ENCODE peak calls at places on chromosomes 5 and 9, in six cellular contexts. G is lung, L is uterus, D is MM.1S, R is HCT116, A is foreskin fibroblast. Q is an unnamed sample.

GRCh38 chr5:31106742-31107546 is 86.5 kb upstream of the CDH6 start:
- DNase-seq in A (no peak), D (no peak), G (no peak), L (no peak), R (no peak), Q (no peak)

GRCh38 chr9:123637940-123638634 is 282.1 kb downstream of the CRB2 start:
- DNase-seq in D (peak), G (no peak), R (no peak), A (no peak), L (no peak), Q (peak)

GRCh38 chr5:3931976-3932375 is 336.3 kb downstream of the IRX1 start:
- DNase-seq in D (no peak), A (no peak), R (no peak), L (no peak), G (no peak), Q (no peak)

GRCh38 chr5:64570395-64570996 is 64.7 kb downstream of the RGS7BP start:
- DNase-seq in D (no peak), L (no peak), A (no peak), R (no peak), G (no peak), Q (no peak)

GRCh38 chr5:80934751-80935150 is 25.4 kb upstream of the RASGRF2 start:
- DNase-seq in A (no peak), G (no peak), L (no peak), D (no peak), R (no peak), Q (no peak)

GRCh38 chr5:132497488-132497997 is 7.0 kb upstream of the IRF1 start:
- DNase-seq in D (no peak), L (peak), A (peak), R (no peak), G (peak), Q (no peak)

GRCh38 chr9:77985996-77986395 is 45.6 kb downstream of the GNAQ start:
- DNase-seq in L (no peak), A (no peak), R (no peak), D (no peak), G (no peak), Q (no peak)

GRCh38 chr5:43209833-43210232 is 17.8 kb downstream of the NIM1K start:
- DNase-seq in D (no peak), R (no peak), G (no peak), L (no peak), A (no peak), Q (no peak)

GRCh38 chr9:4662989-4663792 is 1.1 kb downstream of the PLPP6 start:
- DNase-seq in A (no peak), R (no peak), D (no peak), G (no peak), L (no peak), Q (no peak)

GRCh38 chr9:78118742-78119473 is 87.3 kb upstream of the GNAQ start:
- DNase-seq in D (no peak), L (no peak), A (peak), R (no peak), G (no peak), Q (peak)

GRCh38 chr5:83035373-83036170 is 41.6 kb downstream of the TMEM167A start:
- DNase-seq in R (no peak), G (no peak), D (no peak), L (no peak), A (no peak), Q (no peak)

GRCh38 chr5:134026521-134027202 is 21.9 kb upstream of the VDAC1 start:
- DNase-seq in L (no peak), R (peak), D (peak), G (no peak), A (peak), Q (peak)

GRCh38 chr5:139926797-139927503 is 116.1 kb downstream of the NRG2 start:
- DNase-seq in A (no peak), R (no peak), D (no peak), L (no peak), G (no peak), Q (no peak)

GRCh38 chr9:129109952-129110739 is 447 bp downstream of the CRAT start:
- DNase-seq in D (no peak), G (peak), A (peak), R (no peak), L (peak), Q (no peak)

GRCh38 chr9:83034587-83034986 is 28.4 kb downstream of the RASEF start:
- DNase-seq in G (no peak), A (no peak), L (no peak), R (no peak), D (no peak), Q (no peak)

GRCh38 chr9:3963266-3964019 is 336.4 kb downstream of the GLIS3 start:
- DNase-seq in G (no peak), L (peak), R (no peak), A (peak), D (no peak), Q (no peak)

GRCh38 chr9:6134661-6135177 is 80.9 kb upstream of the IL33 start:
- DNase-seq in D (no peak), G (no peak), A (no peak), R (no peak), L (no peak), Q (no peak)

GRCh38 chr9:101566904-101567724 is 27.7 kb downstream of the PPP3R2 start:
- DNase-seq in L (no peak), A (peak), G (no peak), D (peak), R (peak), Q (peak)

GRCh38 chr5:169064093-169064492 is 236.8 kb downstream of the SLIT3 start:
- DNase-seq in G (peak), L (peak), A (no peak), D (no peak), R (no peak), Q (no peak)

GRCh38 chr9:134205636-134206316 is 41.4 kb upstream of the RNU6ATAC start:
- DNase-seq in A (peak), D (no peak), R (no peak), G (no peak), L (peak), Q (no peak)

GRCh38 chr5:92019376-92019990 is 636.4 kb upstream of the ARRDC3 start:
- DNase-seq in A (peak), L (no peak), D (peak), R (peak), G (no peak), Q (no peak)

GRCh38 chr9:98971168-98971914 is 27.6 kb downstream of the COL15A1 start:
- DNase-seq in A (peak), G (no peak), L (peak), R (no peak), D (no peak), Q (no peak)

GRCh38 chr5:159050408-159051091 is 49.2 kb downstream of the EBF1 start:
- DNase-seq in L (peak), G (no peak), A (peak), D (no peak), R (no peak), Q (no peak)

GRCh38 chr9:3508531-3509374 is 17.0 kb downstream of the RFX3 start:
- DNase-seq in G (no peak), L (no peak), R (no peak), D (no peak), A (no peak), Q (no peak)

GRCh38 chr5:72066658-72067057 is 40.6 kb upstream of the MAP1B start:
- DNase-seq in A (peak), L (no peak), G (no peak), R (peak), D (no peak), Q (no peak)

GRCh38 chr5:141850786-141851185 is 27.4 kb downstream of the PCDH1 start:
- DNase-seq in G (no peak), A (no peak), D (no peak), L (no peak), R (no peak), Q (no peak)

DNA sequence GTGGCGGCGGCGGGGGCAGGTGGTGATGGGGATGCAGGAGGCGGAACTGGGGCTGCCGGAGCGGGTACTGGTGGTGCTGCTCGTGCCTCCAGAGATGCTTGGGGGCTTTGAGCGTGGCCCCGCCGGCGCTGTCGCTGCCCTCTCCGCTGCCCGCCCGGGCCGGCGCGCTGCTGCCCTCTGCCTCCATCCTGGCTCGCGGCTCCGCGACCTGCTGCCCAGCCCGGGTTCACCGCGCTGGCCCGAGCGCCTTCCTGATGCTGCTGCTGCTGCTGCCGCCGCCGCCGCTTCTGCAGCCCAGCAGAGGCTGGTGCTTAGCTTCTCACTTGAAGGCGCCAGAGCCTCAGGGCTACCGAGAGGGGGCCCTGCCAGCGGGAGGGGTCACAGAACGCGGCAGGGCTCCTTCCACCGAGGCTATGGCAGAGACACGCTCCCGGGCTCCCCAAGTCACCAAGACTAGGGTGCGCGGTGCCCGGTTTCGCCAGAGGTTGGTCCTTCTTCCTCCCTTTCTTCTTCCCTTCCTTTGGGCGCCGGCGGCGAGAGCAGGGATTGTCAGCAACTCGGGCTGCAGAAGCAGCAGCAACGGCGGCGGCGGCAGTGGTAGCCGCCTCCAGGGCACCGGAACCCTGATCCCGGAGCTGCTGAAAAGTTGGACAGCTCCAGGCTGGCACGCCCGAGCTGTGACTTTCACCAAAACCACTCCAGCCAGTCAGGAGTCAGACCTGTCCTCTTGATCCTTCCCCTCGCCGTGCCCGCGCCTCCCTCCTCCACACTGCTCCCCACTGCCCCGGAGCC is at the start of gene PDE4D:
- DNase-seq in L (no peak), G (peak), A (peak), R (no peak), D (peak), Q (no peak)
- H3K4me3 ChIP-seq in L (no peak), G (no peak), A (peak), R (no peak), D (no peak), Q (no peak)

DNA sequence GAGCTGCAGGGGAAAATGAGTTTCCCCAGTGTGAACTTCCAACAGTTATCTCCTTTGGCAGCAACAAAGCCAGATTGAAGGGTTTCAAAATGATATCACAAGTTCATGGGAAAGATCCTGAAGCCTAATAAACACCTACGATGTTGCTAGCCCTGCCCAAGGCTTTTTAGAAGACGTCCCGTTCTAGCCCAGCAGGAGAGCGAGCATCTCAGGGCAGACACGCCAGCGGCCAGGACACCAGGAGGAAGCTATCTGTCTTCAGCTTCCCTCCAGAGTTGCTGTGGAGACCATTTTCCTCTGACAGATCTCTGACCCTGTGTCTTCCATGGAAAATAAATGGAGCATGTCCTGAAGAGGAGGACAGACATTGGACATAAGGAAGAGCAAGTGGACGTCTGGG is 98.4 kb downstream of the FBXO38 start:
- DNase-seq in R (no peak), L (no peak), A (no peak), D (no peak), G (no peak), Q (no peak)
- H3K4me3 ChIP-seq in R (no peak), L (no peak), A (no peak), D (no peak), G (no peak), Q (no peak)

DNA sequence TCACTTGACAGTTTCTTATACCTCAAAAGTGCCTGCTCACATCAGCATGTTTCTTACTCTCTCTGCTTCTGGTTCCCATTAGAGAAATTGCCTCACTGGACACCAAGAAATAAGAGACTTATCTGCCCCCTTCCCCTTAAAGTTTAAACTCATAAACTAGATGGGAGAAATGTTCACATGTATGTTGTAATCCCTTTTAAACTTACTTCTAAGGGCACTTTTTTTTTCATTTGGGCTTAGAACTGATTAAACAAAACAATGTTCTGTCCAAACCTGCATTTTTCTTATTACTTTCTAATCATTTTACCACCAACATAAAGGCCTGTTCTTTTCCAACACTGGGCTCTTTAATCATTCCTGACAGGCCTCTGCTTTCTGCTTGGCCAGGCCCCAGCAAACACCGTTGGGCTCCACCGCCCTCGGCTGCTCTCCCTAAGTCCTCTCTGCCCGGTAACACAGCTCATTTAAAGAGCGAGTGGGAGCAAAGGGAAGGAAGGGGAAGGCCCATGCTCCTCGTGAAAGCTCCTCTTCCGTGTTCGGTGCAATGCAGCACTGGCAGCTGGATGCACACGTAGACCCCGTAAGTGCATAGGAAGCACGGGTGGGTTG is 53.4 kb downstream of the ROR2 start:
- DNase-seq in G (no peak), A (no peak), D (no peak), L (peak), R (no peak), Q (no peak)
- H3K4me3 ChIP-seq in G (no peak), A (no peak), D (no peak), L (no peak), R (no peak), Q (no peak)

GRCh38 chr9:135992486-135993408 is 31.6 kb upstream of the UBAC1 start:
- DNase-seq in L (peak), A (peak), D (peak), G (peak), R (no peak), Q (no peak)
- H3K4me3 ChIP-seq in L (peak), A (no peak), D (no peak), G (no peak), R (peak), Q (no peak)

GRCh38 chr9:119811030-119811429 is 441.8 kb upstream of the BRINP1 start:
- DNase-seq in A (no peak), D (no peak), G (no peak), L (no peak), R (no peak), Q (no peak)
- H3K4me3 ChIP-seq in A (no peak), D (no peak), G (no peak), L (no peak), R (no peak), Q (no peak)

GRCh38 chr9:125756499-125756898 is 9.3 kb downstream of the PBX3 start:
- DNase-seq in G (no peak), R (no peak), D (no peak), L (no peak), A (no peak), Q (no peak)

GRCh38 chr9:125757834-125758233 is 10.7 kb downstream of the PBX3 start:
- DNase-seq in L (no peak), G (no peak), R (no peak), D (no peak), A (no peak), Q (no peak)

GRCh38 chr9:125754096-125754495 is 6.9 kb downstream of the PBX3 start:
- DNase-seq in A (no peak), D (no peak), R (no peak), G (no peak), L (no peak), Q (no peak)

GRCh38 chr9:125752070-125752628 is 5.0 kb downstream of the PBX3 start:
- DNase-seq in L (no peak), A (no peak), R (no peak), G (no peak), D (no peak), Q (no peak)

DNA sequence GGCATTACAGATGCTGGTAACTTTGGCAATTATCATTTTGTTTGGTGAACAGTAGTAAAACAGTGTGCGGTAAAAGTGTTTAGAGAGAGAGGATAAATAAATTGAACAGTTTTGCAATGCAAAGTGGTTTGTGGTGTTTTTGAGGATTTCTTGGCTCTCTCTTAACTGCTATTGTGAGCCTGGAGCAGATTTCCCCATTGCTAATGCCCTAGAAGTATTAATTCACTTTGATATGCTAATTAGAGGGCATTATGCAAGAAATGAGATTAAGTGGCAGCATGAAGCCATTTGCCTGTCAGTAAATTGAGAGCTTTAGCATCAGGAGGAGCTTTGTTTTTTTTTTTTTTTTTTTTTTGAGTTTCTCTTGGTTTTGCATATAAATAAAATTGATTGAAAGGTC is 8.2 kb downstream of the PBX3 start:
- DNase-seq in L (no peak), D (no peak), R (no peak), G (no peak), A (no peak), Q (no peak)
- H3K4me3 ChIP-seq in L (no peak), D (no peak), R (no peak), G (no peak), A (no peak), Q (no peak)

DNA sequence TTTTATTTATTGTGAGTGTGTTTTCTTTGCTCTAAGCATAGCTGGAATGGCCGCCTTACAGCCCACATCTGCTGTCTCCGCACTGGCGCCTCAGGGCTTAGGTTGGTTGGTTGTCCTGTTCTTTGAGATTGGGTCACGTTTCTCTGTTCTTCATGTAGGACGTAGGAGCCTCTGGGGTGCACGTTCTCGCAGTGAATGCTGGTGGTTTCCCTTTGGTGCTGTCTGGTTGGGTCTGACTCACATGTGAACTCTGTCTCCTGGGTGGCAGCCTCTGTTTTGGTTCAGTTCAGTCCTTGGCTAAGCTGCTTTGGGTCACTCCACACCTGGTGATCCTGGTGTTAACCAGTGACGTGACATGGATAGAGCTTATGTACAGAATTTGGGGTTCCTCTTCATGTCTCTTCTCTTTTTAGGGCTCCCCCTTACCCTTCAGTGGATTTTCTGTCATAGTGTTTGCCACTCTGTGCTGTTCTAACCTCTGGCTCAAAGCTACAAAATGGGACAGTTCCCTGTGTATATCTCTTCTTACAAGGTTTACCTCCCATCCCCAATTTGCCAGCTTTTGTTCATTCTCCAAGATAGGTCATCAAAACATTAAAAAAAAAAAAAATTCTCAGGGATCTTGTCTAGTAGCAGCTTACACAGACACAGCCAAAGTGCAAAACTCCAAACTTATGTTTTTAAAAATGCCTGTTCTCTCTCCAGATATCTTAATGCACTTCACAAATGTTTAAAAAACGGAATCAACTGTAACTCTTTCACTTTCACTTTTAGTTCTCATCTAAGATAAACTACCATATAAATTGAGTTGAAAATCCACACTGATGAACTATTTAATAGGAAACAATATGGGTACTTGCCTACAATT is 12.8 kb upstream of the LPCAT1 start:
- DNase-seq in L (peak), D (peak), A (no peak), G (peak), R (no peak), Q (peak)
- H3K4me3 ChIP-seq in L (peak), D (peak), A (peak), G (no peak), R (no peak), Q (peak)

GRCh38 chr5:135578685-135579341 is at the start of gene CXCL14:
- DNase-seq in A (peak), G (peak), R (no peak), D (no peak), L (no peak), Q (no peak)
- H3K4me3 ChIP-seq in A (peak), G (peak), R (no peak), D (no peak), L (no peak), Q (no peak)